ENCODE peak calls at places on chromosome 13, in ten cellular contexts. H is substantia nigra; B is activated CD8-positive, alpha-beta memory T cell treated with anti-CD3 and anti-CD28 coated beads for 1 hour; U is skeletal muscle cell; O is central memory CD4-positive, alpha-beta T cell; M is stimulated activated CD4-positive, alpha-beta T cell treated with anti-CD3 and anti-CD28 coated beads, Interleukin-2, amount 100 ng/mL, for 48 hours; P is HT-29; G is T-helper 2 cell; L is suprapubic skin; A is Calu3. F is an unnamed sample.

GRCh38 chr13:48500652-48501197 is 32.2 kb downstream of the RCBTB2 start:
- DNase-seq in H (no peak), B (no peak), U (peak; percentile 86), O (no peak), M (no peak), P (no peak), G (no peak), L (no peak), A (no peak), F (no peak)

GRCh38 chr13:34357435-34358232 is 539.7 kb downstream of the RFC3 start:
- DNase-seq in H (no peak), B (no peak), U (peak; percentile 43), O (no peak), M (no peak), P (peak; percentile 71), G (no peak), L (no peak), A (no peak), F (no peak)

GRCh38 chr13:73317140-73317539 is 258.3 kb downstream of the KLF5 start:
- DNase-seq in H (no peak), B (no peak), U (no peak), O (no peak), M (no peak), P (no peak), G (no peak), L (no peak), A (no peak), F (no peak)

GRCh38 chr13:60584976-60585375 is 188.0 kb downstream of the TDRD3 start:
- DNase-seq in H (peak; percentile 29), B (no peak), U (no peak), O (no peak), M (no peak), P (no peak), G (no peak), L (no peak), A (no peak), F (no peak)

GRCh38 chr13:46178143-46178542 is 3.8 kb downstream of the LCP1 start:
- DNase-seq in H (no peak), B (no peak), U (no peak), O (no peak), M (no peak), P (no peak), G (no peak), L (no peak), A (no peak), F (no peak)

GRCh38 chr13:99926014-99926731 is 45.4 kb downstream of the ZIC5 start:
- DNase-seq in H (no peak), B (no peak), U (no peak), O (no peak), M (no peak), P (peak; percentile 26), G (no peak), L (no peak), A (peak; percentile 4), F (no peak)

GRCh38 chr13:51396352-51396751 is 56.5 kb downstream of the INTS6 start:
- DNase-seq in H (no peak), B (no peak), U (peak; percentile 20), O (no peak), M (no peak), P (no peak), G (no peak), L (no peak), A (no peak), F (no peak)

GRCh38 chr13:91280806-91281205 is 66.7 kb upstream of the MIR17HG start:
- DNase-seq in H (no peak), B (no peak), U (no peak), O (no peak), M (no peak), P (no peak), G (no peak), L (no peak), A (no peak), F (no peak)

GRCh38 chr13:76822691-76823267 is 63.4 kb downstream of the KCTD12 start:
- DNase-seq in H (no peak), B (no peak), U (no peak), O (peak; percentile 13), M (no peak), P (peak; percentile 24), G (no peak), L (no peak), A (no peak), F (no peak)

GRCh38 chr13:48873598-48873997 is 102.1 kb upstream of the FNDC3A start:
- DNase-seq in H (no peak), B (no peak), U (no peak), O (no peak), M (no peak), P (no peak), G (no peak), L (no peak), A (no peak), F (no peak)

GRCh38 chr13:66809496-66809895 is 420.6 kb downstream of the PCDH9 start:
- DNase-seq in H (no peak), B (no peak), U (no peak), O (no peak), M (no peak), P (no peak), G (no peak), L (no peak), A (no peak), F (no peak)

GRCh38 chr13:101416181-101417042 is at the start of gene NALCN:
- DNase-seq in H (peak; percentile 75), B (no peak), U (no peak), O (no peak), M (no peak), P (no peak), G (no peak), L (no peak), A (peak; percentile 23), F (peak; percentile 74)

GRCh38 chr13:55493297-55493696 is 1647.4 kb upstream of the PRR20A start:
- DNase-seq in H (no peak), B (no peak), U (no peak), O (no peak), M (no peak), P (no peak), G (no peak), L (no peak), A (no peak), F (no peak)

GRCh38 chr13:42152495-42152894 is 104.0 kb downstream of the DGKH start:
- DNase-seq in H (no peak), B (no peak), U (no peak), O (no peak), M (no peak), P (no peak), G (no peak), L (no peak), A (no peak), F (no peak)

GRCh38 chr13:36261976-36262375 is 35.6 kb downstream of the CCDC169 start:
- DNase-seq in H (no peak), B (no peak), U (peak; percentile 80), O (no peak), M (no peak), P (no peak), G (no peak), L (no peak), A (no peak), F (no peak)

GRCh38 chr13:40749327-40749726 is 21.7 kb downstream of the MRPS31 start:
- DNase-seq in H (no peak), B (no peak), U (no peak), O (no peak), M (no peak), P (no peak), G (no peak), L (no peak), A (no peak), F (no peak)

GRCh38 chr13:75636339-75637095 is 387 bp downstream of the LMO7 start:
- DNase-seq in H (no peak), B (peak; percentile 20), U (no peak), O (peak; percentile 55), M (peak; percentile 15), P (peak; percentile 77), G (peak; percentile 15), L (no peak), A (peak; percentile 5), F (peak; percentile 69)

GRCh38 chr13:89748716-89749115 is 1598.8 kb upstream of the MIR17HG start:
- DNase-seq in H (no peak), B (no peak), U (no peak), O (no peak), M (no peak), P (no peak), G (no peak), L (no peak), A (no peak), F (no peak)

GRCh38 chr13:27038323-27038722 is 133.3 kb downstream of the USP12 start:
- DNase-seq in H (no peak), B (no peak), U (peak; percentile 17), O (no peak), M (no peak), P (peak; percentile 44), G (no peak), L (no peak), A (peak; percentile 9), F (no peak)

GRCh38 chr13:94825507-94825906 is 113.2 kb upstream of the SOX21 start:
- DNase-seq in H (peak; percentile 86), B (no peak), U (peak; percentile 63), O (no peak), M (no peak), P (no peak), G (no peak), L (no peak), A (no peak), F (no peak)

GRCh38 chr13:89687066-89687465 is 1660.4 kb upstream of the MIR17HG start:
- DNase-seq in H (no peak), B (no peak), U (no peak), O (no peak), M (no peak), P (no peak), G (no peak), L (no peak), A (no peak), F (no peak)

GRCh38 chr13:97798171-97798821 is 155.2 kb upstream of the IPO5 start:
- DNase-seq in H (no peak), B (no peak), U (no peak), O (no peak), M (no peak), P (no peak), G (no peak), L (no peak), A (no peak), F (no peak)

GRCh38 chr13:90627813-90628212 is 719.7 kb upstream of the MIR17HG start:
- DNase-seq in H (no peak), B (no peak), U (no peak), O (no peak), M (no peak), P (no peak), G (no peak), L (no peak), A (no peak), F (no peak)

GRCh38 chr13:94249512-94249911 is 230.0 kb downstream of the DCT start:
- DNase-seq in H (no peak), B (no peak), U (peak; percentile 83), O (no peak), M (no peak), P (no peak), G (no peak), L (no peak), A (no peak), F (no peak)

GRCh38 chr13:111503905-111504695 is 183.7 kb downstream of the TEX29 start:
- DNase-seq in H (no peak), B (no peak), U (no peak), O (no peak), M (no peak), P (no peak), G (no peak), L (peak; percentile 47), A (no peak), F (no peak)

GRCh38 chr13:45674908-45675307 is 27.2 kb upstream of the CBY2 start:
- DNase-seq in H (no peak), B (no peak), U (peak; percentile 41), O (no peak), M (no peak), P (no peak), G (no peak), L (no peak), A (no peak), F (no peak)

GRCh38 chr13:51937320-51938290 is 73.6 kb downstream of the ATP7B start:
- DNase-seq in H (no peak), B (no peak), U (no peak), O (no peak), M (no peak), P (no peak), G (no peak), L (peak; percentile 73), A (no peak), F (no peak)

F was measured in ascending aorta.